ENCODE peak calls at places on chromosome 7, in five cellular contexts. U is neural progenitor cell, A is body of pancreas, J is occipital lobe, C is GM23338. S is an unnamed sample.

GRCh38 chr7:17374654-17375053 is 76.2 kb downstream of the AHR start:
- DNase-seq in C (no peak), U (no peak), J (no peak), A (no peak), S (no peak)

GRCh38 chr7:73718905-73719805 is at the start of gene STX1A:
- DNase-seq in C (peak), U (peak), A (peak), J (peak), S (peak)

GRCh38 chr7:83648464-83649241 is at the start of gene SEMA3E:
- DNase-seq in U (peak), A (peak), J (no peak), C (peak), S (no peak)

GRCh38 chr7:75879771-75880184 is 944 bp downstream of the RHBDD2 start:
- DNase-seq in C (peak), A (no peak), U (peak), J (no peak), S (no peak)

GRCh38 chr7:75962607-75963382 is 31.6 kb downstream of the TMEM120A start:
- DNase-seq in A (no peak), U (peak), C (no peak), J (no peak), S (peak)

GRCh38 chr7:7595451-7595850 is 28.8 kb downstream of the MIOS start:
- DNase-seq in U (no peak), C (no peak), A (no peak), J (no peak), S (no peak)

GRCh38 chr7:90629306-90629918 is 33.3 kb downstream of the CDK14 start:
- DNase-seq in A (no peak), C (peak), J (no peak), U (peak), S (no peak)

GRCh38 chr7:94632338-94633024 is 23.5 kb downstream of the SGCE start:
- DNase-seq in U (no peak), C (peak), J (no peak), A (no peak), S (no peak)

GRCh38 chr7:79064187-79064823 is 389.2 kb downstream of the MAGI2 start:
- DNase-seq in A (no peak), C (no peak), U (no peak), J (no peak), S (no peak)

GRCh38 chr7:27746978-27747377 is 7.0 kb downstream of the TAX1BP1 start:
- DNase-seq in C (no peak), A (no peak), U (no peak), J (no peak), S (no peak)

GRCh38 chr7:100485514-100485913 is 1.8 kb downstream of the NYAP1 start:
- DNase-seq in U (no peak), C (no peak), J (no peak), A (no peak), S (no peak)

GRCh38 chr7:92834661-92835139 is 1.7 kb downstream of the CDK6 start:
- DNase-seq in J (no peak), A (peak), U (peak), C (peak), S (peak)

GRCh38 chr7:123999698-124000097 is 33.2 kb downstream of the TMEM229A start:
- DNase-seq in U (no peak), J (no peak), A (no peak), C (no peak), S (no peak)

GRCh38 chr7:13042605-13043236 is 355.3 kb downstream of the ARL4A start:
- DNase-seq in U (no peak), A (no peak), C (no peak), J (no peak), S (no peak)

GRCh38 chr7:24902276-24902675 is 77.7 kb downstream of the OSBPL3 start:
- DNase-seq in U (no peak), A (no peak), C (no peak), J (no peak), S (no peak)

GRCh38 chr7:137395425-137395824 is 51.9 kb upstream of the PTN start:
- DNase-seq in A (no peak), J (peak), U (no peak), C (no peak), S (peak)

GRCh38 chr7:80087768-80088170 is 46.9 kb upstream of the GNAI1 start:
- DNase-seq in C (no peak), A (no peak), J (no peak), U (no peak), S (no peak)

GRCh38 chr7:88331322-88331721 is 24.6 kb upstream of the STEAP4 start:
- DNase-seq in J (no peak), A (no peak), C (no peak), U (no peak), S (no peak)

GRCh38 chr7:111025013-111025412 is 65.9 kb upstream of the LRRN3 start:
- DNase-seq in J (no peak), A (no peak), C (no peak), U (no peak), S (no peak)

GRCh38 chr7:2670720-2671391 is 17.1 kb upstream of the AMZ1 start:
- DNase-seq in A (peak), C (peak), U (peak), J (peak), S (peak)

GRCh38 chr7:25726180-25726579 is 425.8 kb upstream of the NFE2L3 start:
- DNase-seq in C (peak), U (peak), J (no peak), A (no peak), S (no peak)